ENCODE peak calls at places on chromosomes 13 and 19, in ten cellular contexts. One of them, this sample, is unnamed.

GRCh38 chr19:8585894-8586750 is 8.9 kb upstream of the MYO1F start:
- DNase-seq in BE2C: peak
- DNase-seq in adrenal gland: peak
- DNase-seq in heart left ventricle: peak
- DNase-seq in A549: peak
- DNase-seq in neural progenitor cell: peak
- DNase-seq in AG09309: no peak
- DNase-seq in cardiac fibroblast: peak
- DNase-seq in ovary: peak
- DNase-seq in psoas muscle: no peak
- DNase-seq in this sample: peak

GRCh38 chr19:50949792-50950320 is 3.0 kb downstream of the KLK5 start:
- DNase-seq in BE2C: no peak
- DNase-seq in adrenal gland: no peak
- DNase-seq in heart left ventricle: no peak
- DNase-seq in A549: no peak
- DNase-seq in neural progenitor cell: no peak
- DNase-seq in AG09309: no peak
- DNase-seq in cardiac fibroblast: no peak
- DNase-seq in ovary: no peak
- DNase-seq in psoas muscle: no peak
- DNase-seq in this sample: no peak

GRCh38 chr13:80363890-80364503 is 23.1 kb upstream of the SPRY2 start:
- DNase-seq in BE2C: no peak
- DNase-seq in adrenal gland: no peak
- DNase-seq in heart left ventricle: no peak
- DNase-seq in A549: peak
- DNase-seq in neural progenitor cell: peak
- DNase-seq in AG09309: no peak
- DNase-seq in cardiac fibroblast: peak
- DNase-seq in ovary: no peak
- DNase-seq in psoas muscle: no peak
- DNase-seq in this sample: peak

GRCh38 chr19:35154535-35155406 is at the start of gene FXYD5:
- DNase-seq in BE2C: no peak
- DNase-seq in adrenal gland: peak
- DNase-seq in heart left ventricle: peak
- DNase-seq in A549: peak
- DNase-seq in neural progenitor cell: peak
- DNase-seq in AG09309: peak
- DNase-seq in cardiac fibroblast: peak
- DNase-seq in ovary: peak
- DNase-seq in psoas muscle: peak
- DNase-seq in this sample: peak

GRCh38 chr19:35673121-35673804 is 6.9 kb downstream of the UPK1A start:
- DNase-seq in BE2C: peak
- DNase-seq in adrenal gland: peak
- DNase-seq in heart left ventricle: no peak
- DNase-seq in A549: peak
- DNase-seq in neural progenitor cell: peak
- DNase-seq in AG09309: peak
- DNase-seq in cardiac fibroblast: peak
- DNase-seq in ovary: no peak
- DNase-seq in psoas muscle: peak
- DNase-seq in this sample: peak

GRCh38 chr13:113989585-113990300 is 15.9 kb upstream of the C13orf46 start:
- DNase-seq in BE2C: no peak
- DNase-seq in adrenal gland: no peak
- DNase-seq in heart left ventricle: peak
- DNase-seq in A549: no peak
- DNase-seq in neural progenitor cell: no peak
- DNase-seq in AG09309: no peak
- DNase-seq in cardiac fibroblast: no peak
- DNase-seq in ovary: peak
- DNase-seq in psoas muscle: no peak
- DNase-seq in this sample: no peak

GRCh38 chr19:37519890-37520289 is 13.2 kb downstream of the ZNF793 start:
- DNase-seq in BE2C: peak
- DNase-seq in adrenal gland: no peak
- DNase-seq in heart left ventricle: no peak
- DNase-seq in A549: no peak
- DNase-seq in neural progenitor cell: no peak
- DNase-seq in AG09309: no peak
- DNase-seq in cardiac fibroblast: no peak
- DNase-seq in ovary: no peak
- DNase-seq in psoas muscle: no peak
- DNase-seq in this sample: peak

GRCh38 chr13:27269114-27269665 is 1.4 kb upstream of the RASL11A start:
- DNase-seq in BE2C: no peak
- DNase-seq in adrenal gland: peak
- DNase-seq in heart left ventricle: no peak
- DNase-seq in A549: no peak
- DNase-seq in neural progenitor cell: no peak
- DNase-seq in AG09309: no peak
- DNase-seq in cardiac fibroblast: no peak
- DNase-seq in ovary: no peak
- DNase-seq in psoas muscle: no peak
- DNase-seq in this sample: no peak

GRCh38 chr13:50192272-50192813 is 177.1 kb downstream of the KCNRG start:
- DNase-seq in BE2C: no peak
- DNase-seq in adrenal gland: no peak
- DNase-seq in heart left ventricle: no peak
- DNase-seq in A549: no peak
- DNase-seq in neural progenitor cell: no peak
- DNase-seq in AG09309: no peak
- DNase-seq in cardiac fibroblast: no peak
- DNase-seq in ovary: no peak
- DNase-seq in psoas muscle: no peak
- DNase-seq in this sample: no peak

GRCh38 chr19:35727956-35728706 is 10.3 kb downstream of the KMT2B start:
- DNase-seq in BE2C: no peak
- DNase-seq in adrenal gland: peak
- DNase-seq in heart left ventricle: no peak
- DNase-seq in A549: no peak
- DNase-seq in neural progenitor cell: no peak
- DNase-seq in AG09309: no peak
- DNase-seq in cardiac fibroblast: no peak
- DNase-seq in ovary: no peak
- DNase-seq in psoas muscle: no peak
- DNase-seq in this sample: no peak

GRCh38 chr13:112828082-112828699 is 138.4 kb downstream of the ATP11A start:
- DNase-seq in BE2C: no peak
- DNase-seq in adrenal gland: no peak
- DNase-seq in heart left ventricle: no peak
- DNase-seq in A549: no peak
- DNase-seq in neural progenitor cell: no peak
- DNase-seq in AG09309: no peak
- DNase-seq in cardiac fibroblast: no peak
- DNase-seq in ovary: no peak
- DNase-seq in psoas muscle: no peak
- DNase-seq in this sample: no peak

GRCh38 chr13:80157261-80157942 is 183.5 kb downstream of the SPRY2 start:
- DNase-seq in BE2C: no peak
- DNase-seq in adrenal gland: no peak
- DNase-seq in heart left ventricle: no peak
- DNase-seq in A549: no peak
- DNase-seq in neural progenitor cell: no peak
- DNase-seq in AG09309: no peak
- DNase-seq in cardiac fibroblast: peak
- DNase-seq in ovary: no peak
- DNase-seq in psoas muscle: no peak
- DNase-seq in this sample: peak

GRCh38 chr13:99432637-99433542 is 68.4 kb upstream of the TM9SF2 start:
- DNase-seq in BE2C: no peak
- DNase-seq in adrenal gland: peak
- DNase-seq in heart left ventricle: peak
- DNase-seq in A549: peak
- DNase-seq in neural progenitor cell: peak
- DNase-seq in AG09309: no peak
- DNase-seq in cardiac fibroblast: peak
- DNase-seq in ovary: no peak
- DNase-seq in psoas muscle: peak
- DNase-seq in this sample: peak

GRCh38 chr19:50191270-50191669 is 12.2 kb upstream of the MYH14 start:
- DNase-seq in BE2C: no peak
- DNase-seq in adrenal gland: no peak
- DNase-seq in heart left ventricle: no peak
- DNase-seq in A549: no peak
- DNase-seq in neural progenitor cell: no peak
- DNase-seq in AG09309: no peak
- DNase-seq in cardiac fibroblast: no peak
- DNase-seq in ovary: no peak
- DNase-seq in psoas muscle: no peak
- DNase-seq in this sample: no peak

GRCh38 chr13:45362939-45363338 is 22.0 kb upstream of the TPT1 start:
- DNase-seq in BE2C: no peak
- DNase-seq in adrenal gland: no peak
- DNase-seq in heart left ventricle: no peak
- DNase-seq in A549: no peak
- DNase-seq in neural progenitor cell: peak
- DNase-seq in AG09309: no peak
- DNase-seq in cardiac fibroblast: no peak
- DNase-seq in ovary: no peak
- DNase-seq in psoas muscle: no peak
- DNase-seq in this sample: no peak

GRCh38 chr13:111911141-111911720 is 155.7 kb upstream of the SOX1 start:
- DNase-seq in BE2C: no peak
- DNase-seq in adrenal gland: no peak
- DNase-seq in heart left ventricle: no peak
- DNase-seq in A549: no peak
- DNase-seq in neural progenitor cell: no peak
- DNase-seq in AG09309: no peak
- DNase-seq in cardiac fibroblast: no peak
- DNase-seq in ovary: no peak
- DNase-seq in psoas muscle: no peak
- DNase-seq in this sample: no peak

GRCh38 chr13:98775844-98776598 is 23.5 kb upstream of the SLC15A1 start:
- DNase-seq in BE2C: no peak
- DNase-seq in adrenal gland: no peak
- DNase-seq in heart left ventricle: no peak
- DNase-seq in A549: peak
- DNase-seq in neural progenitor cell: no peak
- DNase-seq in AG09309: no peak
- DNase-seq in cardiac fibroblast: no peak
- DNase-seq in ovary: no peak
- DNase-seq in psoas muscle: no peak
- DNase-seq in this sample: peak

GRCh38 chr13:113748862-113749451 is 10.1 kb upstream of the TMEM255B start:
- DNase-seq in BE2C: peak
- DNase-seq in adrenal gland: no peak
- DNase-seq in heart left ventricle: no peak
- DNase-seq in A549: no peak
- DNase-seq in neural progenitor cell: no peak
- DNase-seq in AG09309: no peak
- DNase-seq in cardiac fibroblast: no peak
- DNase-seq in ovary: no peak
- DNase-seq in psoas muscle: no peak
- DNase-seq in this sample: no peak

DNA sequence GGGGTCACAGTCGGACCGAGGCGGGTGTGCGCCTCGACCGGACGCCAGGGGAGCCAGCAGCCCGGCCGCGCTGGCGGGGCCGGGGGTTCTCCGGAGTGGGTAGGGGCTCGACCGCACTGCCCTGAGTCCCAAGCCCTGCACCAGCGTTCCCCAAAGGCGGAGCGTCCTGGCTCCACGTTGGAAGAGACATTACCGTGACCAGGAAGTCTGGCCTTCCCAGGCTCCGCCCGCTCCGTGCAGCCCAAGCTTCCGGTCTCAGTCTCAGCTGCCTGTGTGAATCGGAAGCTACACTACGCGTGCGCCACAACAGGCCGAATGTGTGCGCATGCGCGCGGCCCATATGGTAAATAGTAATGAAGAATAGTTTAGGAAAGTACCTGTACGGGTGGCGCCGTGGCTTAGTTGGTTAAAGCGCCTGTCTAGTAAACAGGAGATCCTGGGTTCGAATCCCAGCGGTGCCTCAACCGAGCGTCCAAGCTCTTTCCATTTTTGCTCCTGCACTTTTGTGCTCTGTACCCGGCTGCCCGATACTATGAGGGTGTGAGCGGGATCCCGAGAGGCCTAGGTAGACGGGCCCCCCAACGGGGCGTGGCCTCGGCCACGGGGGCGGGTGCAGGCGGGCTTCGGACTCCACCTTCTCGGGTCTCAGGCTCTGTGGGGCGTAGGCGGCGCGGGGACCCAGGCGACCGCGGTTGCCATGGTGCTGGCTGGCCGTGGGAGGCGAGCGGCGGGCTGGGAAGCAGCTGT is 17.3 kb upstream of the LRP3 start:
- DNase-seq in BE2C: peak
- DNase-seq in adrenal gland: peak
- DNase-seq in heart left ventricle: peak
- DNase-seq in A549: peak
- DNase-seq in neural progenitor cell: peak
- DNase-seq in AG09309: peak
- DNase-seq in cardiac fibroblast: peak
- DNase-seq in ovary: peak
- DNase-seq in psoas muscle: peak
- DNase-seq in this sample: peak
- TF ChIP-seq CTCF in BE2C: no peak
- TF ChIP-seq CTCF in adrenal gland: no peak
- TF ChIP-seq CTCF in heart left ventricle: no peak
- TF ChIP-seq CTCF in A549: no peak
- TF ChIP-seq CTCF in neural progenitor cell: peak
- TF ChIP-seq CTCF in AG09309: peak
- TF ChIP-seq CTCF in cardiac fibroblast: peak
- TF ChIP-seq CTCF in ovary: peak
- TF ChIP-seq CTCF in psoas muscle: peak
- TF ChIP-seq CTCF in this sample: no peak

GRCh38 chr19:5628919-5629481 is 6.1 kb downstream of the SAFB start:
- DNase-seq in BE2C: no peak
- DNase-seq in adrenal gland: no peak
- DNase-seq in heart left ventricle: no peak
- DNase-seq in A549: no peak
- DNase-seq in neural progenitor cell: no peak
- DNase-seq in AG09309: no peak
- DNase-seq in cardiac fibroblast: no peak
- DNase-seq in ovary: no peak
- DNase-seq in psoas muscle: no peak
- DNase-seq in this sample: no peak
- H3K4me3 ChIP-seq in BE2C: no peak
- H3K4me3 ChIP-seq in adrenal gland: no peak
- H3K4me3 ChIP-seq in heart left ventricle: no peak
- H3K4me3 ChIP-seq in A549: no peak
- H3K4me3 ChIP-seq in neural progenitor cell: no peak
- H3K4me3 ChIP-seq in AG09309: no peak
- H3K4me3 ChIP-seq in cardiac fibroblast: no peak
- H3K4me3 ChIP-seq in ovary: no peak
- H3K4me3 ChIP-seq in psoas muscle: peak
- H3K4me3 ChIP-seq in this sample: no peak

GRCh38 chr13:62964522-62964921 is 1548.9 kb upstream of the PCDH20 start:
- DNase-seq in BE2C: no peak
- DNase-seq in adrenal gland: no peak
- DNase-seq in heart left ventricle: no peak
- DNase-seq in A549: no peak
- DNase-seq in neural progenitor cell: no peak
- DNase-seq in AG09309: no peak
- DNase-seq in cardiac fibroblast: no peak
- DNase-seq in ovary: no peak
- DNase-seq in psoas muscle: no peak
- DNase-seq in this sample: no peak
- TF ChIP-seq CTCF in BE2C: no peak
- TF ChIP-seq CTCF in adrenal gland: no peak
- TF ChIP-seq CTCF in heart left ventricle: no peak
- TF ChIP-seq CTCF in A549: no peak
- TF ChIP-seq CTCF in neural progenitor cell: no peak
- TF ChIP-seq CTCF in AG09309: no peak
- TF ChIP-seq CTCF in cardiac fibroblast: no peak
- TF ChIP-seq CTCF in ovary: no peak
- TF ChIP-seq CTCF in psoas muscle: no peak
- TF ChIP-seq CTCF in this sample: no peak

GRCh38 chr13:75061909-75062308 is 420.1 kb downstream of the TBC1D4 start:
- DNase-seq in BE2C: no peak
- DNase-seq in adrenal gland: no peak
- DNase-seq in heart left ventricle: no peak
- DNase-seq in A549: no peak
- DNase-seq in neural progenitor cell: no peak
- DNase-seq in AG09309: no peak
- DNase-seq in cardiac fibroblast: no peak
- DNase-seq in ovary: no peak
- DNase-seq in psoas muscle: no peak
- DNase-seq in this sample: no peak
- H3K4me3 ChIP-seq in BE2C: no peak
- H3K4me3 ChIP-seq in adrenal gland: no peak
- H3K4me3 ChIP-seq in heart left ventricle: no peak
- H3K4me3 ChIP-seq in A549: no peak
- H3K4me3 ChIP-seq in neural progenitor cell: no peak
- H3K4me3 ChIP-seq in AG09309: no peak
- H3K4me3 ChIP-seq in cardiac fibroblast: no peak
- H3K4me3 ChIP-seq in ovary: no peak
- H3K4me3 ChIP-seq in psoas muscle: no peak
- H3K4me3 ChIP-seq in this sample: no peak

This sample was measured in fibroblast of pulmonary artery.